ENCODE peak calls at places on chromosome 16, in nine cellular contexts. U, L, K, P, F, C, E, R and N are unnamed samples.

GRCh38 chr16:86740817-86741799 is 162.8 kb downstream of the FOXL1 start:
- DNase-seq in U (peak; percentile 36), L (no peak), K (peak; percentile 14), P (no peak), F (no peak), C (peak; percentile 50), E (no peak), R (no peak), N (peak; percentile 27)

GRCh38 chr16:69703638-69704037 is 22.7 kb downstream of the NQO1 start:
- DNase-seq in U (no peak), L (no peak), K (no peak), P (no peak), F (no peak), C (no peak), E (no peak), R (no peak), N (no peak)

GRCh38 chr16:84617068-84617630 is 729 bp downstream of the COTL1 start:
- DNase-seq in U (peak; percentile 50), L (no peak), K (no peak), P (no peak), F (peak; percentile 28), C (peak; percentile 77), E (peak; percentile 67), R (no peak), N (peak; percentile 34)

GRCh38 chr16:46972429-46972970 is 974 bp downstream of the DNAJA2 start:
- DNase-seq in U (peak; percentile 39), L (no peak), K (no peak), P (no peak), F (no peak), C (no peak), E (no peak), R (no peak), N (peak; percentile 47)

GRCh38 chr16:9957433-9957832 is 224.8 kb downstream of the GRIN2A start:
- DNase-seq in U (no peak), L (no peak), K (no peak), P (no peak), F (no peak), C (no peak), E (no peak), R (no peak), N (no peak)

GRCh38 chr16:80909720-80910119 is 97.0 kb downstream of the CMC2 start:
- DNase-seq in U (no peak), L (no peak), K (no peak), P (no peak), F (no peak), C (no peak), E (no peak), R (no peak), N (no peak)

GRCh38 chr16:69187891-69188451 is 1.0 kb downstream of the SNTB2 start:
- DNase-seq in U (peak; percentile 46), L (peak; percentile 49), K (peak; percentile 51), P (no peak), F (peak; percentile 34), C (peak; percentile 83), E (no peak), R (no peak), N (peak; percentile 47)

GRCh38 chr16:57265850-57266530 is 18.5 kb downstream of the PLLP start:
- DNase-seq in U (peak; percentile 50), L (no peak), K (peak; percentile 95), P (no peak), F (peak; percentile 75), C (no peak), E (no peak), R (no peak), N (peak; percentile 84)

GRCh38 chr16:13992976-13993375 is 73.0 kb downstream of the ERCC4 start:
- DNase-seq in U (no peak), L (no peak), K (no peak), P (no peak), F (no peak), C (no peak), E (no peak), R (no peak), N (no peak)

GRCh38 chr16:11306997-11307638 is 26.0 kb upstream of the PRM1 start:
- DNase-seq in U (peak; percentile 38), L (no peak), K (no peak), P (no peak), F (no peak), C (no peak), E (no peak), R (no peak), N (peak; percentile 53)

GRCh38 chr16:21235199-21235585 is 1.7 kb downstream of the ANKS4B start:
- DNase-seq in U (no peak), L (no peak), K (no peak), P (no peak), F (no peak), C (no peak), E (no peak), R (no peak), N (no peak)

GRCh38 chr16:89621136-89621697 is 7.8 kb downstream of the DPEP1 start:
- DNase-seq in U (no peak), L (no peak), K (no peak), P (no peak), F (no peak), C (no peak), E (no peak), R (no peak), N (no peak)

DNA sequence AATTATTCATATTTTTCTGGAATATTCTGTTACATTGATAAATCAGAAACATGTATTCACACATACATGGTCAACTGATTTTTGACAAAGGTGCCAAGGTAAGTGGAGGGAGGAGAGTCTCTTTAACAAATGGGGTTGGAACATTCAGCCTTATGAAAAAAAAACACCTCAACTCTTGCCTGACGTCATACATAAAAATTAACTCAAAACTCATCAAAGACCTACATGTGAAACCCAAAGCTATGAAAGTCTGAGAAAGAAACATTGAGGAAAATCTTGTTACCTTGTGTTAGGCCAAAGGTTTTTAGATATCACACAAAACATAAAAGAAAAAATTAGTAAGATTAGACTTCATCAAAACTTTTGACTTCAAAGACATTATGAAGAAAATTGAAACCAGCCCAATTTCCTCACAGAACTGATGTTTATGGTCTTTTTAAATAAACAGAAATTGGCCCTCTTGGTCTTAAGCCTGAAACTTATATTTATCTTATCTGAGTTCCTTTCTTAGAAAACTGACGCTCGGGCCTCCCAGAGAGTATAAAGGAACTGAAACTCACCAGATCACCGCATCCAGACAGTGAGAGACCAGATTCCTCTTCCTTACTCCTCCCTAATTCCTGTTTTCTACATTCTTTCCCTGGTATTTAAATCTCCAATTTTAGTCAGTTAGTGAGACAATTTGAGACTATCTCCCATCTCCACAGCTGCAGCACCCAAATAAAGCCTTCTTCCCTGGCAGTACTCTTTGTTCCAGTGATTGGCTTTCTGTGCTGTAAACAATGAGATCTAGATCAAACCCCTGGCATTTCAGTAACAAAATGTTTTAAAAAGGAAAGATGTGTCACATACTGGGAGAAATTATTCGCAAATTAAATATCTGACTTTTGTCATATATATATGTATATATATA is 4.0 kb downstream of the HYDIN start:
- DNase-seq in U (no peak), L (no peak), K (no peak), P (no peak), F (no peak), C (no peak), E (no peak), R (no peak), N (no peak)
- TF ChIP-seq CTCF in U (no peak), L (no peak), K (no peak), P (no peak), F (no peak), C (no peak), E (no peak), R (no peak), N (no peak)

GRCh38 chr16:83113317-83113716 is 486.5 kb downstream of the CDH13 start:
- DNase-seq in U (peak; percentile 54), L (no peak), K (peak; percentile 21), P (no peak), F (no peak), C (no peak), E (no peak), R (no peak), N (peak; percentile 33)
- TF ChIP-seq CTCF in U (peak; percentile 69), L (no peak), K (peak; percentile 50), P (peak; percentile 43), F (peak; percentile 57), C (no peak), E (peak; percentile 51), R (peak; percentile 40), N (peak; percentile 35)

GRCh38 chr16:74575805-74576643 is 30.9 kb downstream of the GLG1 start:
- DNase-seq in U (no peak), L (no peak), K (no peak), P (no peak), F (no peak), C (no peak), E (no peak), R (no peak), N (no peak)

GRCh38 chr16:74573622-74574021 is 33.3 kb downstream of the GLG1 start:
- DNase-seq in U (no peak), L (no peak), K (no peak), P (no peak), F (no peak), C (no peak), E (no peak), R (no peak), N (no peak)

GRCh38 chr16:74577882-74578366 is 29.0 kb downstream of the GLG1 start:
- DNase-seq in U (peak; percentile 57), L (no peak), K (no peak), P (peak; percentile 94), F (no peak), C (no peak), E (peak; percentile 55), R (peak; percentile 23), N (peak; percentile 52)

GRCh38 chr16:74574146-74574545 is 32.8 kb downstream of the GLG1 start:
- DNase-seq in U (no peak), L (no peak), K (no peak), P (no peak), F (no peak), C (no peak), E (no peak), R (no peak), N (no peak)

GRCh38 chr16:74575175-74575804 is 31.6 kb downstream of the GLG1 start:
- DNase-seq in U (no peak), L (no peak), K (no peak), P (no peak), F (no peak), C (no peak), E (no peak), R (no peak), N (no peak)
- TF ChIP-seq CTCF in U (no peak), L (no peak), K (no peak), P (peak; percentile 7), F (no peak), C (no peak), E (no peak), R (no peak), N (no peak)

GRCh38 chr16:71482569-71482968 is 6.6 kb downstream of the ZNF19 start:
- DNase-seq in U (no peak), L (no peak), K (no peak), P (no peak), F (no peak), C (no peak), E (no peak), R (no peak), N (no peak)

GRCh38 chr16:71474864-71475263 is 12.8 kb upstream of the ZNF23 start:
- DNase-seq in U (peak; percentile 92), L (no peak), K (no peak), P (peak; percentile 90), F (no peak), C (no peak), E (no peak), R (no peak), N (peak; percentile 39)

GRCh38 chr16:71476457-71476856 is 12.7 kb downstream of the ZNF19 start:
- DNase-seq in U (no peak), L (no peak), K (no peak), P (no peak), F (no peak), C (no peak), E (no peak), R (no peak), N (no peak)

GRCh38 chr16:71484006-71484893 is 4.9 kb downstream of the ZNF19 start:
- DNase-seq in U (peak; percentile 93), L (peak; percentile 89), K (peak; percentile 91), P (peak; percentile 93), F (peak; percentile 72), C (peak; percentile 94), E (peak; percentile 87), R (peak; percentile 87), N (peak; percentile 88)

GRCh38 chr16:71479420-71479819 is 9.7 kb downstream of the ZNF19 start:
- DNase-seq in U (peak; percentile 49), L (no peak), K (peak; percentile 10), P (no peak), F (no peak), C (no peak), E (no peak), R (no peak), N (peak; percentile 44)
- TF ChIP-seq CTCF in U (peak; percentile 68), L (no peak), K (peak; percentile 14), P (peak; percentile 77), F (peak; percentile 61), C (no peak), E (peak; percentile 47), R (peak; percentile 53), N (peak; percentile 40)